ENCODE peak calls at places on chromosomes 2 and 18, in nine cellular contexts. E, U, S, Q, A, K, X, J and N are unnamed samples.

GRCh38 chr2:64054166-64054915 is 35.1 kb upstream of the VPS54 start:
- DNase-seq in E (no peak), U (no peak), S (no peak), Q (no peak), A (no peak), K (no peak), X (no peak), J (no peak), N (no peak)

GRCh38 chr2:173359231-173359630 is 4.6 kb downstream of the CDCA7 start:
- DNase-seq in E (no peak), U (no peak), S (no peak), Q (no peak), A (no peak), K (no peak), X (no peak), J (no peak), N (no peak)

GRCh38 chr2:56831780-56832179 is 648.0 kb downstream of the CCDC85A start:
- DNase-seq in E (no peak), U (no peak), S (no peak), Q (no peak), A (no peak), K (no peak), X (no peak), J (no peak), N (no peak)

GRCh38 chr2:151238527-151239487 is 22.9 kb downstream of the RBM43 start:
- DNase-seq in E (peak; percentile 59), U (peak; percentile 57), S (peak; percentile 66), Q (peak; percentile 70), A (no peak), K (peak; percentile 55), X (peak; percentile 48), J (no peak), N (no peak)

GRCh38 chr18:11323359-11323819 is 174.0 kb upstream of the PIEZO2 start:
- DNase-seq in E (no peak), U (no peak), S (no peak), Q (no peak), A (no peak), K (no peak), X (no peak), J (no peak), N (no peak)

GRCh38 chr2:69074926-69075325 is 61.9 kb downstream of the ANTXR1 start:
- DNase-seq in E (no peak), U (no peak), S (no peak), Q (no peak), A (no peak), K (no peak), X (no peak), J (no peak), N (no peak)

GRCh38 chr2:60353406-60353800 is 200.1 kb downstream of the BCL11A start:
- DNase-seq in E (no peak), U (no peak), S (no peak), Q (no peak), A (no peak), K (no peak), X (no peak), J (no peak), N (no peak)

GRCh38 chr2:290090-290722 is 2.3 kb upstream of the ALKAL2 start:
- DNase-seq in E (peak; percentile 77), U (peak; percentile 76), S (peak; percentile 52), Q (peak; percentile 72), A (no peak), K (peak; percentile 69), X (peak; percentile 83), J (peak; percentile 74), N (peak; percentile 39)

GRCh38 chr18:75209952-75210261 is 690 bp upstream of the TSHZ1 start:
- DNase-seq in E (no peak), U (no peak), S (no peak), Q (no peak), A (no peak), K (no peak), X (no peak), J (no peak), N (no peak)

GRCh38 chr2:168810235-168810634 is 7.8 kb downstream of the NOSTRIN start:
- DNase-seq in E (no peak), U (no peak), S (no peak), Q (no peak), A (no peak), K (no peak), X (no peak), J (no peak), N (no peak)

GRCh38 chr2:13858626-13859025 is 773.9 kb upstream of the LRATD1 start:
- DNase-seq in E (no peak), U (no peak), S (no peak), Q (no peak), A (no peak), K (no peak), X (no peak), J (no peak), N (no peak)

GRCh38 chr2:112151275-112151674 is 13.1 kb downstream of the FBLN7 start:
- DNase-seq in E (no peak), U (no peak), S (no peak), Q (no peak), A (no peak), K (no peak), X (no peak), J (no peak), N (no peak)

GRCh38 chr2:106869512-106870276 is 16.3 kb downstream of the ST6GAL2 start:
- DNase-seq in E (no peak), U (peak; percentile 54), S (no peak), Q (no peak), A (no peak), K (no peak), X (no peak), J (no peak), N (no peak)

GRCh38 chr2:208496129-208496528 is 89.5 kb downstream of the PTH2R start:
- DNase-seq in E (no peak), U (no peak), S (no peak), Q (no peak), A (no peak), K (no peak), X (no peak), J (no peak), N (no peak)

GRCh38 chr2:110105608-110106467 is 9.8 kb downstream of the MALL start:
- DNase-seq in E (no peak), U (no peak), S (peak; percentile 95), Q (no peak), A (no peak), K (no peak), X (peak; percentile 73), J (no peak), N (no peak)

GRCh38 chr18:23703057-23703986 is 14.1 kb downstream of the LAMA3 start:
- DNase-seq in E (peak; percentile 25), U (peak; percentile 34), S (peak; percentile 42), Q (no peak), A (no peak), K (peak; percentile 30), X (peak; percentile 57), J (no peak), N (no peak)

GRCh38 chr18:48926420-48926857 is 24.3 kb downstream of the SMAD7 start:
- DNase-seq in E (no peak), U (peak; percentile 44), S (no peak), Q (peak; percentile 22), A (no peak), K (no peak), X (peak; percentile 77), J (no peak), N (no peak)

GRCh38 chr2:54755641-54756326 is 32.3 kb downstream of the EML6 start:
- DNase-seq in E (no peak), U (no peak), S (no peak), Q (no peak), A (no peak), K (no peak), X (no peak), J (no peak), N (no peak)

GRCh38 chr2:23835988-23836387 is 90.9 kb downstream of the ATAD2B start:
- DNase-seq in E (no peak), U (no peak), S (no peak), Q (no peak), A (no peak), K (no peak), X (no peak), J (no peak), N (no peak)

GRCh38 chr2:177633111-177633510 is 240.5 kb downstream of the AGPS start:
- DNase-seq in E (no peak), U (peak; percentile 28), S (no peak), Q (no peak), A (no peak), K (peak; percentile 79), X (no peak), J (no peak), N (no peak)